ENCODE peak calls at places on chromosomes 16 and 17, in six cellular contexts. One of them, this sample, is unnamed.

GRCh38 chr17:74477411-74477810 is 11.0 kb downstream of the CD300A start:
- DNase-seq in HepG2: no peak
- DNase-seq in prostate gland: no peak
- DNase-seq in K562: no peak
- DNase-seq in breast epithelium: no peak
- DNase-seq in stomach: no peak
- DNase-seq in this sample: no peak

GRCh38 chr17:61354895-61355294 is 44.7 kb upstream of the TBX2 start:
- DNase-seq in HepG2: no peak
- DNase-seq in prostate gland: no peak
- DNase-seq in K562: no peak
- DNase-seq in breast epithelium: no peak
- DNase-seq in stomach: no peak
- DNase-seq in this sample: no peak

GRCh38 chr17:71959129-71959528 is 161.7 kb upstream of the SOX9 start:
- DNase-seq in HepG2: peak
- DNase-seq in prostate gland: no peak
- DNase-seq in K562: no peak
- DNase-seq in breast epithelium: no peak
- DNase-seq in stomach: no peak
- DNase-seq in this sample: no peak

GRCh38 chr17:58120195-58120822 is 27.9 kb upstream of the OR4D1 start:
- DNase-seq in HepG2: peak
- DNase-seq in prostate gland: peak
- DNase-seq in K562: peak
- DNase-seq in breast epithelium: no peak
- DNase-seq in stomach: peak
- DNase-seq in this sample: no peak

GRCh38 chr17:43784068-43784467 is 3.8 kb downstream of the CFAP97D1 start:
- DNase-seq in HepG2: no peak
- DNase-seq in prostate gland: no peak
- DNase-seq in K562: no peak
- DNase-seq in breast epithelium: no peak
- DNase-seq in stomach: no peak
- DNase-seq in this sample: no peak

GRCh38 chr16:89687092-89687940 is 827 bp downstream of the CDK10 start:
- DNase-seq in HepG2: peak
- DNase-seq in prostate gland: no peak
- DNase-seq in K562: peak
- DNase-seq in breast epithelium: no peak
- DNase-seq in stomach: peak
- DNase-seq in this sample: peak

GRCh38 chr17:57541472-57542394 is 203.4 kb downstream of the CCDC182 start:
- DNase-seq in HepG2: no peak
- DNase-seq in prostate gland: no peak
- DNase-seq in K562: peak
- DNase-seq in breast epithelium: no peak
- DNase-seq in stomach: no peak
- DNase-seq in this sample: no peak

GRCh38 chr17:13158511-13159240 is 140.8 kb upstream of the ELAC2 start:
- DNase-seq in HepG2: no peak
- DNase-seq in prostate gland: no peak
- DNase-seq in K562: no peak
- DNase-seq in breast epithelium: no peak
- DNase-seq in stomach: no peak
- DNase-seq in this sample: no peak

GRCh38 chr16:86457621-86458456 is 52.5 kb upstream of the FOXF1 start:
- DNase-seq in HepG2: no peak
- DNase-seq in prostate gland: no peak
- DNase-seq in K562: no peak
- DNase-seq in breast epithelium: no peak
- DNase-seq in stomach: no peak
- DNase-seq in this sample: peak

GRCh38 chr17:17523714-17524075 is 27.5 kb upstream of the RASD1 start:
- DNase-seq in HepG2: no peak
- DNase-seq in prostate gland: no peak
- DNase-seq in K562: no peak
- DNase-seq in breast epithelium: no peak
- DNase-seq in stomach: no peak
- DNase-seq in this sample: no peak

GRCh38 chr16:12617401-12617819 is 186.3 kb downstream of the CPPED1 start:
- DNase-seq in HepG2: no peak
- DNase-seq in prostate gland: no peak
- DNase-seq in K562: no peak
- DNase-seq in breast epithelium: no peak
- DNase-seq in stomach: no peak
- DNase-seq in this sample: peak

GRCh38 chr16:14015948-14016347 is 55.2 kb upstream of the MRTFB start:
- DNase-seq in HepG2: no peak
- DNase-seq in prostate gland: no peak
- DNase-seq in K562: no peak
- DNase-seq in breast epithelium: no peak
- DNase-seq in stomach: no peak
- DNase-seq in this sample: no peak

GRCh38 chr16:88792078-88792550 is 7.1 kb upstream of the PIEZO1 start:
- DNase-seq in HepG2: no peak
- DNase-seq in prostate gland: no peak
- DNase-seq in K562: no peak
- DNase-seq in breast epithelium: no peak
- DNase-seq in stomach: no peak
- DNase-seq in this sample: no peak

GRCh38 chr17:64354824-64355535 is 35.7 kb downstream of the PECAM1 start:
- DNase-seq in HepG2: no peak
- DNase-seq in prostate gland: no peak
- DNase-seq in K562: no peak
- DNase-seq in breast epithelium: no peak
- DNase-seq in stomach: no peak
- DNase-seq in this sample: no peak

GRCh38 chr16:77723108-77723514 is 797 bp downstream of the NUDT7 start:
- DNase-seq in HepG2: no peak
- DNase-seq in prostate gland: no peak
- DNase-seq in K562: no peak
- DNase-seq in breast epithelium: no peak
- DNase-seq in stomach: no peak
- DNase-seq in this sample: no peak

GRCh38 chr17:7292729-7293128 is 1.7 kb downstream of the YBX2 start:
- DNase-seq in HepG2: no peak
- DNase-seq in prostate gland: no peak
- DNase-seq in K562: no peak
- DNase-seq in breast epithelium: no peak
- DNase-seq in stomach: no peak
- DNase-seq in this sample: no peak

GRCh38 chr16:14509055-14509454 is 121.0 kb downstream of the PARN start:
- DNase-seq in HepG2: peak
- DNase-seq in prostate gland: no peak
- DNase-seq in K562: no peak
- DNase-seq in breast epithelium: no peak
- DNase-seq in stomach: no peak
- DNase-seq in this sample: no peak

GRCh38 chr16:15046692-15047376 is 9.0 kb downstream of the NTAN1 start:
- DNase-seq in HepG2: no peak
- DNase-seq in prostate gland: no peak
- DNase-seq in K562: peak
- DNase-seq in breast epithelium: no peak
- DNase-seq in stomach: no peak
- DNase-seq in this sample: no peak

GRCh38 chr16:83928341-83929055 is 24.5 kb upstream of the OSGIN1 start:
- DNase-seq in HepG2: peak
- DNase-seq in prostate gland: no peak
- DNase-seq in K562: no peak
- DNase-seq in breast epithelium: no peak
- DNase-seq in stomach: no peak
- DNase-seq in this sample: no peak

GRCh38 chr17:72370819-72371218 is 250.0 kb downstream of the SOX9 start:
- DNase-seq in HepG2: no peak
- DNase-seq in prostate gland: no peak
- DNase-seq in K562: peak
- DNase-seq in breast epithelium: no peak
- DNase-seq in stomach: no peak
- DNase-seq in this sample: no peak

DNA sequence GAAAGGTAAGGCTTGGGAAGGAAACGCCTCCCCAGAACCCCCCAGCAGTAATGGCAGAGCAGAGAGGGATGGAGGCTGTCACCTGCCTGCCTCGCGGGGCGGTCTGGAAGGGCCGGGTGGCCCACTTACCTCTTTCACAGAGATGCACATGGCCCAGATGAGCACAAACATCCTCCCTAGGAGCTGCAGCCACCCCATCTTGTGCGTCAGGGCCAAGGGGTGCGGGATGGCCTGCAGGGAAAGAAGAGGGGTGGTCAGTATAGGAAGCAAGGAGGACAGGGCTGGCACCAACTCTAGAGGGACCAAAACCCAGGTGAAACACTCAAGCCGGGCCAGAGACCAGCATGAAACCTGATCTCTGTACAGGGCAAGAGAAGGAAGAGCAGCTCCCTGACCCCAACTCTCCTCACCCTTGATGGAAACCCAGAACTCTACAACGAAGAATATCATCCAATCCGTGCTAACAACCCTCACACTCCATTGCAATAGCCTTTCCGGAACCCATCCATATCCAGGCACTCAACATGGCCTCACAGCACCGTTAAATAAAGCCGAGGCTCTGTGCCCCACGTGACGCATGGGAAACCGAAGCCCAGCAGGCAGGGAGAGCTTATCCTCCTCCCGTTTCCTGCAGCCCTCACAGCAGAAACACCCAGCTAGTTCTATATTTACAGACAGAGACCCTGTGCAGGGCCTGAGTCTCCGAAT is 29.6 kb downstream of the TRPV3 start:
- DNase-seq in HepG2: no peak
- DNase-seq in prostate gland: no peak
- DNase-seq in K562: no peak
- DNase-seq in breast epithelium: no peak
- DNase-seq in stomach: no peak
- DNase-seq in this sample: no peak
- TF ChIP-seq POLR2AphosphoS5 in HepG2: no peak
- TF ChIP-seq POLR2AphosphoS5 in prostate gland: no peak
- TF ChIP-seq POLR2AphosphoS5 in K562: no peak
- TF ChIP-seq POLR2AphosphoS5 in breast epithelium: no peak
- TF ChIP-seq POLR2AphosphoS5 in stomach: no peak
- TF ChIP-seq POLR2AphosphoS5 in this sample: no peak

DNA sequence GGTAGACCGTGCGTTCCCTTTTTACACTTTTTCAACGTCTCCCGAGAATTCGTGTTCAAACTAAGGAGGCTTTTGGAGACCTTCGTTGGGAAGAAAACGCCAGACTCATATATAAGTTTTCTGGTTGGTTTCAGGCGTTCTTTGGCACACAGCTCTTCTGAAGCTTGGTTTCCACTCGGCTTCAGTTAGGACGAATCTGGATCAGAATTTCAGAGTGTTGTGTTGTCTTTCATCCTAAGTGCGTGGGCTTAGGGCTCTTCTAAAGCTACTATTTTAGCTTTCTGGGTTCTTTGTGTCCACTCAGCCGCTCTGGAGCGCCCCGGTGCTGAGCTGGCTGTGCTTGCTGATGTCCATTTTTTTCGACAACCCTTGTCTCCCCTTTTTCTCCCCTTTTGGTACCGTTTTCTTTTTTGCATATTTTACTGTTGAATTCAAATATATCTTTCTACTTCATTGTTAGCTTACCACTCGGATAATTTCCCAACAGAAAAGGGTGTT is 1.1 kb downstream of the SRRM2 start:
- DNase-seq in HepG2: no peak
- DNase-seq in prostate gland: no peak
- DNase-seq in K562: no peak
- DNase-seq in breast epithelium: no peak
- DNase-seq in stomach: no peak
- DNase-seq in this sample: no peak
- TF ChIP-seq POLR2A in HepG2: no peak
- TF ChIP-seq POLR2A in prostate gland: no peak
- TF ChIP-seq POLR2A in K562: no peak
- TF ChIP-seq POLR2A in breast epithelium: no peak
- TF ChIP-seq POLR2A in stomach: no peak
- TF ChIP-seq POLR2A in this sample: no peak

GRCh38 chr16:46688101-46688656 is 799 bp downstream of the VPS35 start:
- DNase-seq in HepG2: no peak
- DNase-seq in prostate gland: peak
- DNase-seq in K562: no peak
- DNase-seq in breast epithelium: no peak
- DNase-seq in stomach: peak
- DNase-seq in this sample: no peak

GRCh38 chr16:46687486-46687885 is 1.5 kb downstream of the VPS35 start:
- DNase-seq in HepG2: no peak
- DNase-seq in prostate gland: no peak
- DNase-seq in K562: no peak
- DNase-seq in breast epithelium: no peak
- DNase-seq in stomach: no peak
- DNase-seq in this sample: no peak

GRCh38 chr16:46688657-46689491 is at the start of gene VPS35:
- DNase-seq in HepG2: peak
- DNase-seq in prostate gland: peak
- DNase-seq in K562: peak
- DNase-seq in breast epithelium: peak
- DNase-seq in stomach: peak
- DNase-seq in this sample: peak

GRCh38 chr16:46689492-46690280 is at the start of gene ORC6:
- DNase-seq in HepG2: peak
- DNase-seq in prostate gland: peak
- DNase-seq in K562: peak
- DNase-seq in breast epithelium: peak
- DNase-seq in stomach: peak
- DNase-seq in this sample: no peak

GRCh38 chr16:46686815-46687473 is 2.0 kb downstream of the VPS35 start:
- DNase-seq in HepG2: no peak
- DNase-seq in prostate gland: no peak
- DNase-seq in K562: no peak
- DNase-seq in breast epithelium: no peak
- DNase-seq in stomach: no peak
- DNase-seq in this sample: no peak
- H3K4me3 ChIP-seq in HepG2: peak
- H3K4me3 ChIP-seq in prostate gland: no peak
- H3K4me3 ChIP-seq in K562: peak
- H3K4me3 ChIP-seq in breast epithelium: peak
- H3K4me3 ChIP-seq in stomach: peak
- H3K4me3 ChIP-seq in this sample: peak

DNA sequence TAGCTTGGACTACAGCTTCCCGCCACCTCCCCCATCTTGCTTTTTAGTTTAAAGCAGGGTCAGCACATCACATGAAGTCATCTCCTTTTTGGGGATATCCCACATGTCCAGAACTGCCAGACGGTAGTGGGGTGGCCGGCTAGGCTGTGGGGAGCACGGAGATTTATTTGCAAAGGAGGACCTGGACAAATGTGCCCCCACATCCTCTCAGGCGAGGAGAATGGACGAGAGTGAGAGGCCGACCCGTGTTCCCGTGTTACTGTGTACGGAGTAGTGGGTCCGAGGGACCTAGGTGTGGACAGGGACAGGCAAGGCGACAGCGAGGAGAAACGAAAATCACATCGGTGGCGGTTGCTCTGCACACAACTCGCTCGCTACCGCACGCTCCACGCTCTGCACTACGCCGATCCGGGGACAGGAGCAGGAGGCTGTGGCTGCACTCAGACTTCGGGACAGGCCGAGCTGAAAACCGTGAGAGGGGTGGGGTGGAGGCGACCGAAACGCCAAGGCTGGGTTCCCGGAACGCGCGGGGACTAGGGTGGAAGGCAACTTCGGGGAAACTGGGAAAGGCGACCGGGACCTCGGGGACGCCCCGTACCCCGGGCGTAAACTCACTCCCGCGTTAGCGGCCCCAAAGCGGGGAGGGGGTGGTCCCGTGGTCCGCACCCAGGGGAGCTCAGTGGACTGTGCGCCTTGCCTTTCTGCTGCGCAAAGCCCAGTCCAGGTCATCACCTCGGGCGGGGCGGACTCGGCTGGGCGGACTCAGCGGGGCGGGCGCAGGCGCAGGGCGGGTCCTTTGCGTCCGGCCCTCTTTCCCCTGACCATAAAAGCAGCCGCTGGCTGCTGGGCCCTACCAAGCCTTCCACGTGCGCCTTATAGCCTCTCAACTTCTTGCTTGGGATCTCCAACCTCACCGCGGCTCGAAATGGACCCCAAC is at the start of gene MT1A:
- DNase-seq in HepG2: peak
- DNase-seq in prostate gland: peak
- DNase-seq in K562: peak
- DNase-seq in breast epithelium: peak
- DNase-seq in stomach: peak
- DNase-seq in this sample: no peak
- TF ChIP-seq POLR2AphosphoS5 in HepG2: no peak
- TF ChIP-seq POLR2AphosphoS5 in prostate gland: peak
- TF ChIP-seq POLR2AphosphoS5 in K562: no peak
- TF ChIP-seq POLR2AphosphoS5 in breast epithelium: peak
- TF ChIP-seq POLR2AphosphoS5 in stomach: no peak
- TF ChIP-seq POLR2AphosphoS5 in this sample: peak